ENCODE peak calls at places on chromosomes 5 and 9, in six cellular contexts. H is SK-N-SH, A is H1, L is GM23338, S is prostate gland, J is Panc1. G is an unnamed sample.

GRCh38 chr9:111038336-111039202 is at the start of gene LPAR1:
- DNase-seq in H (peak; percentile 84), A (peak; percentile 72), L (peak; percentile 78), S (peak; percentile 42), J (no peak), G (peak; percentile 88)

GRCh38 chr9:116423149-116423548 is 264.0 kb upstream of the TRIM32 start:
- DNase-seq in H (no peak), A (no peak), L (no peak), S (no peak), J (no peak), G (no peak)

GRCh38 chr5:116395178-116395577 is 179.4 kb downstream of the SEMA6A start:
- DNase-seq in H (no peak), A (no peak), L (no peak), S (no peak), J (no peak), G (no peak)

GRCh38 chr5:127934791-127935256 is 148.7 kb upstream of the SLC12A2 start:
- DNase-seq in H (no peak), A (no peak), L (peak; percentile 82), S (no peak), J (peak; percentile 95), G (no peak)

GRCh38 chr5:67257500-67257899 is 60.9 kb upstream of the CD180 start:
- DNase-seq in H (no peak), A (no peak), L (no peak), S (no peak), J (no peak), G (no peak)

GRCh38 chr5:107673106-107673367 is 2.3 kb upstream of the EFNA5 start:
- DNase-seq in H (no peak), A (peak; percentile 49), L (no peak), S (no peak), J (no peak), G (no peak)

GRCh38 chr9:14316574-14317304 is 2.8 kb upstream of the NFIB start:
- DNase-seq in H (no peak), A (no peak), L (peak; percentile 69), S (no peak), J (no peak), G (no peak)

GRCh38 chr9:133534346-133535284 is at the start of gene ADAMTSL2:
- DNase-seq in H (peak; percentile 90), A (peak; percentile 79), L (peak; percentile 71), S (peak; percentile 26), J (no peak), G (no peak)

GRCh38 chr5:88390007-88390385 is 121.4 kb upstream of the TMEM161B start:
- DNase-seq in H (no peak), A (no peak), L (no peak), S (no peak), J (no peak), G (no peak)

GRCh38 chr5:126354012-126354856 is 69.0 kb upstream of the GRAMD2B start:
- DNase-seq in H (peak; percentile 38), A (no peak), L (peak; percentile 45), S (no peak), J (peak; percentile 58), G (no peak)

GRCh38 chr9:92952861-92953620 is 5.7 kb downstream of the FGD3 start:
- DNase-seq in H (peak; percentile 52), A (no peak), L (no peak), S (no peak), J (no peak), G (peak; percentile 59)

GRCh38 chr9:35675204-35675603 is 1.5 kb downstream of the CA9 start:
- DNase-seq in H (no peak), A (peak; percentile 59), L (peak; percentile 72), S (no peak), J (no peak), G (no peak)

GRCh38 chr9:35673998-35674361 is 252 bp downstream of the CA9 start:
- DNase-seq in H (no peak), A (no peak), L (no peak), S (no peak), J (no peak), G (no peak)

GRCh38 chr9:35669331-35670145 is 4.2 kb upstream of the CA9 start:
- DNase-seq in H (no peak), A (no peak), L (no peak), S (no peak), J (no peak), G (no peak)

GRCh38 chr9:35675732-35676392 is 2.1 kb downstream of the CA9 start:
- DNase-seq in H (peak; percentile 96), A (peak; percentile 98), L (peak; percentile 96), S (no peak), J (no peak), G (no peak)

DNA sequence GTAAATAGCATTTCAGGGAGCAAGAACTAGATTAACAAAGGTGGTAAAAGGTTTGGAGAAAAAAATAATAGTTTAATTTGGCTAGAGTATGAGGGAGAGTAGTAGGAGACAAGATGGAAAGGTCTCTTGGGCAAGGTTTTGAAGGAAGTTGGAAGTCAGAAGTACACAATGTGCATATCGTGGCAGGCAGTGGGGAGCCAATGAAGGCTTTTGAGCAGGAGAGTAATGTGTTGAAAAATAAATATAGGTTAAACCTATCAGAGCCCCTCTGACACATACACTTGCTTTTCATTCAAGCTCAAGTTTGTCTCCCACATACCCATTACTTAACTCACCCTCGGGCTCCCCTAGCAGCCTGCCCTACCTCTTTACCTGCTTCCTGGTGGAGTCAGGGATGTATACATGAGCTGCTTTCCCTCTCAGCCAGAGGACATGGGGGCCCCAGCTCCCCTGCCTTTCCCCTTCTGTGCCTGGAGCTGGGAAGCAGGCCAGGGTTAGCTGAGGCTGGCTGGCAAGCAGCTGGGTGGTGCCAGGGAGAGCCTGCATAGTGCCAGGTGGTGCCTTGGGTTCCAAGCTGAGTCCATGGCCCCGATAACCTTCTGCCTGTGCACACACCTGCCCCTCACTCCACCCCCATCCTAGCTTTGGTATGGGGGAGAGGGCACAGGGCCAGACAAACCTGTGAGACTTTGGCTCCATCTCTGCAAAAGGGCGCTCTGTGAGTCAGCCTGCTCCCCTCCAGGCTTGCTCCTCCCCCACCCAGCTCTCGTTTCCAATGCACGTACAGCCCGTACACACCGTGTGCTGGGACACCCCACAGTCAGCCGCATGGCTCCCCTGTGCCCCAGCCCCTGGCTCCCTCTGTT is at the start of gene CA9:
- DNase-seq in H (no peak), A (no peak), L (no peak), S (no peak), J (no peak), G (no peak)
- H3K4me3 ChIP-seq in H (no peak within 1 kb of the TSS), A (no peak within 1 kb of the TSS), L (no peak within 1 kb of the TSS), S (no peak within 1 kb of the TSS), J (no peak within 1 kb of the TSS), G (no peak within 1 kb of the TSS)

DNA sequence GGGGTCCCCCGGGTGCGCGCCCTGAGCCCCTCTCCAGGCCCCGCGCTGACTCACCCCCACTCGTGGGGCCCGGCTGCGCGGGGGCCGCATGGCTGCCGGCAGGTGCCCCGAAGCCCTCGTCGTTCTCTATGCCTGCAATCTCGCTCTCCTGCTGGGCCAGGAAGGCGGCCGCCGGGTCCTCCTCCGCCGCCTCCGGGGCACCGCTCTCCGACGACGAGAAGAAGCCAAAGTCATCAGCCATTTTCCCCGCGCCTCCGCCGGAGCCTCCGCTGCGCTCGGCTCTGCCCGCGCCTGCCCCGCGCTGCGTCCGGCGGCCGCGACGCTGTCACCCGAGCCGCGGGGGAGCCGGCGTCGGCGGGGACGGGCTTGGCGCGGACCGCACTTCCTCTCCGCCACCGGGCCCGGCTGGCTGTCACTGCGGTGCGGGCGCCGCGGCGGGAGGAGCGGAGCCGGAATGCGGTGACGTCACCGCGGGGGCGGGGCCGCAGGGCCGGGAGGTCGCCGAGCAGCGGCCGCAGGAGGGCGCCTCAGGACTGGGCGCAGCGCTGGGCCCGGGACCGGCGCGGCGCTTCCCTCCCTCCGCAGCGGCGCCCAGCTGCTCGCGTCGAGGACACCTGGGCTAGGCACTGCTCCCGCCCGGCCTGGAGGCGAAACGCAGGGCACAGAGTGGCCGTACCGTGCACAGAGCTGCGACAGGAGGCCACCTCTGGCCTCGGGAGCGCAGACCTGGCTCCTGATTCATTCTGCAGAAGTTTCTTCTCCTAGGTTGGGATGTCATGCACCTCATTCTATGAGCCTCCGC is at the start of gene CLTB:
- DNase-seq in H (peak; percentile 98), A (peak; percentile 85), L (peak; percentile 93), S (peak; percentile 92), J (no peak), G (peak; percentile 91)
- TF ChIP-seq POLR2AphosphoS5 in H (no peak), A (no peak), L (peak; percentile 27), S (peak; percentile 11), J (no peak), G (peak; percentile 15)

GRCh38 chr5:141824717-141825116 is 53.5 kb downstream of the PCDH1 start:
- DNase-seq in H (no peak), A (no peak), L (no peak), S (no peak), J (no peak), G (no peak)
- H3K27me3 ChIP-seq in H (peaks cover 7% of the 10 kb centered on the region), A (no peaks in the 10 kb centered on the region), L (no peaks in the 10 kb centered on the region), S (no peaks in the 10 kb centered on the region), J (no peaks in the 10 kb centered on the region), G (no peaks in the 10 kb centered on the region)

GRCh38 chr5:40676643-40677333 is 2.9 kb upstream of the PTGER4 start:
- DNase-seq in H (no peak), A (no peak), L (peak; percentile 29), S (no peak), J (no peak), G (no peak)

GRCh38 chr5:40677456-40677855 is 2.3 kb upstream of the PTGER4 start:
- DNase-seq in H (no peak), A (no peak), L (no peak), S (no peak), J (no peak), G (no peak)

GRCh38 chr5:40679071-40679997 is at the start of gene PTGER4:
- DNase-seq in H (peak; percentile 89), A (peak; percentile 92), L (peak; percentile 93), S (peak; percentile 93), J (peak; percentile 97), G (peak; percentile 97)

GRCh38 chr5:40679998-40680681 is 425 bp downstream of the PTGER4 start:
- DNase-seq in H (peak; percentile 20), A (no peak), L (peak; percentile 52), S (peak; percentile 17), J (no peak), G (no peak)

GRCh38 chr5:40678021-40678939 is 1.4 kb upstream of the PTGER4 start:
- DNase-seq in H (no peak), A (no peak), L (no peak), S (no peak), J (no peak), G (no peak)
- H3K4me3 ChIP-seq in H (no peak overlapping the region), A (peak overlapping the region; percentile 79), L (peak overlapping the region; percentile 57), S (peak overlapping the region; percentile 61), J (peak overlapping the region; percentile 72), G (peak overlapping the region; percentile 88)

DNA sequence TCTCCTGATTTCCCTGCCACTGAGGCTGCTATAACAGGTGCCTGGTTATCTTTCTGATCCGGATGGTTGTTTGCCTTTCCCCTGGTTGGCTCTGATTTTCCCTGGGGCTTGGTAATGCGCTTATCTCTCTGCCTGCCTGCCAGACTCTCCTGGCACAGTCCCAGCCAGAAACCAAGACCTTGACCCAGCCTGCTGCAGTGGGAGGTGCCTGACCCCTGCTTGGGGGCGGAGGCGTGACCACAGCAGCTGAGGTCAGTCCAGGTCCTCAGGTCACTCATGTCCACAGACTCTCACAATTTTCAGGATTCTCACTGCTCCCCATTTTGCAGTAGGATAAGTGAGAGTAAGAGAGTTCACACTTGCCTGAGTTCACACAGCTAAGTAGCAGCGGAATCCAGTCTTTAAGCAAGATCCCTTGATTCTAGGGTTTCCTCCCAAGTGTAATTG is 24.4 kb upstream of the SYNPO start:
- DNase-seq in H (peak; percentile 90), A (no peak), L (no peak), S (no peak), J (no peak), G (no peak)
- TF ChIP-seq POLR2AphosphoS5 in H (no peak), A (no peak), L (no peak), S (no peak), J (no peak), G (no peak)